ENCODE peak calls at places on chromosomes 16 and 17, in nine cellular contexts. D is retinal pigment epithelial cell, W is fibroblast of pulmonary artery, N is AG04450, R is A549, V is heart right ventricle, O is upper lobe of right lung, Y is epithelial cell of esophagus, E is lung. I is an unnamed sample.

GRCh38 chr17:4175921-4176802 is 33.2 kb downstream of the CYB5D2 start:
- DNase-seq in N (no peak), V (no peak), O (no peak), D (no peak), R (no peak), E (no peak), Y (no peak), W (no peak), I (no peak)

GRCh38 chr16:67719778-67720144 is 645 bp upstream of the GFOD2 start:
- DNase-seq in Y (peak), W (peak), O (peak), D (peak), E (no peak), V (peak), N (peak), R (peak), I (peak)

GRCh38 chr17:74566132-74566753 is 1.1 kb downstream of the CD300H start:
- DNase-seq in Y (no peak), E (no peak), V (no peak), O (no peak), R (peak), D (no peak), W (peak), N (no peak), I (no peak)

GRCh38 chr17:75633484-75634375 is 496 bp downstream of the SMIM5 start:
- DNase-seq in R (peak), N (peak), Y (peak), V (peak), O (peak), D (peak), W (peak), E (peak), I (peak)

GRCh38 chr16:24178496-24178895 is 77.6 kb upstream of the CACNG3 start:
- DNase-seq in D (no peak), O (no peak), R (no peak), W (no peak), Y (peak), E (no peak), V (no peak), N (no peak), I (no peak)

GRCh38 chr17:73325527-73325842 is 13.7 kb upstream of the CDC42EP4 start:
- DNase-seq in E (no peak), N (no peak), R (no peak), Y (peak), W (peak), O (no peak), D (no peak), V (no peak), I (no peak)

GRCh38 chr16:69048328-69049120 is 56.9 kb upstream of the HAS3 start:
- DNase-seq in D (peak), E (no peak), Y (no peak), W (no peak), R (no peak), O (no peak), V (no peak), N (no peak), I (no peak)

GRCh38 chr16:84603115-84603816 is 14.6 kb downstream of the COTL1 start:
- DNase-seq in N (peak), D (peak), E (peak), Y (peak), V (peak), R (peak), O (peak), W (peak), I (peak)

GRCh38 chr17:18245038-18245776 is 13.3 kb downstream of the FLII start:
- DNase-seq in N (no peak), W (no peak), Y (no peak), R (no peak), O (no peak), E (no peak), V (no peak), D (no peak), I (no peak)

GRCh38 chr17:42289863-42290165 is 1.5 kb downstream of the STAT5A start:
- DNase-seq in Y (no peak), E (no peak), W (no peak), R (no peak), D (no peak), O (peak), N (no peak), V (no peak), I (no peak)

GRCh38 chr17:229130-229944 is 47.9 kb upstream of the DOC2B start:
- DNase-seq in W (peak), R (no peak), E (no peak), O (peak), Y (no peak), V (no peak), D (no peak), N (no peak), I (no peak)

GRCh38 chr16:11497329-11497805 is 89.4 kb downstream of the LITAF start:
- DNase-seq in Y (peak), D (peak), N (no peak), W (peak), O (peak), E (peak), R (peak), V (peak), I (no peak)

GRCh38 chr17:57707892-57708291 is 37.2 kb downstream of the CCDC182 start:
- DNase-seq in D (no peak), E (peak), V (peak), W (peak), N (no peak), R (no peak), Y (no peak), O (no peak), I (no peak)

GRCh38 chr17:44908761-44909326 is 6.5 kb downstream of the GFAP start:
- DNase-seq in E (no peak), V (no peak), R (no peak), Y (no peak), W (no peak), D (no peak), O (no peak), N (no peak), I (no peak)

GRCh38 chr17:44909681-44910144 is 5.6 kb downstream of the GFAP start:
- DNase-seq in O (no peak), Y (peak), D (no peak), E (no peak), R (no peak), N (peak), V (no peak), W (peak), I (peak)

GRCh38 chr17:44911133-44912001 is 3.9 kb downstream of the GFAP start:
- DNase-seq in V (peak), E (peak), N (no peak), W (peak), O (peak), R (peak), D (no peak), Y (peak), I (no peak)

GRCh38 chr17:44912763-44913544 is 2.3 kb downstream of the GFAP start:
- DNase-seq in N (no peak), Y (no peak), V (no peak), O (peak), E (no peak), R (no peak), D (no peak), W (no peak), I (no peak)

GRCh38 chr17:44910231-44911106 is 4.8 kb downstream of the GFAP start:
- DNase-seq in O (no peak), V (no peak), R (no peak), E (no peak), W (no peak), N (no peak), Y (no peak), D (no peak), I (no peak)
- H3K4me3 ChIP-seq in O (no peak), V (peak), R (no peak), E (no peak), W (no peak), N (no peak), Y (no peak), D (no peak), I (no peak)

GRCh38 chr17:51951737-51952136 is 206.8 kb downstream of the CA10 start:
- DNase-seq in W (no peak), D (no peak), R (no peak), N (no peak), E (no peak), V (no peak), Y (peak), O (no peak), I (no peak)

GRCh38 chr17:51957746-51958145 is 200.8 kb downstream of the CA10 start:
- DNase-seq in D (no peak), V (no peak), Y (no peak), O (no peak), N (no peak), E (no peak), W (no peak), R (no peak), I (no peak)

GRCh38 chr17:51955245-51955644 is 203.3 kb downstream of the CA10 start:
- DNase-seq in V (no peak), D (no peak), N (no peak), W (no peak), E (no peak), O (no peak), R (no peak), Y (no peak), I (no peak)
- TF ChIP-seq CTCF in V (no peak), D (no peak), N (no peak), W (no peak), E (no peak), O (no peak), R (no peak), Y (no peak), I (no peak)

GRCh38 chr17:63837480-63837879 is 5.0 kb downstream of the SMARCD2 start:
- DNase-seq in Y (no peak), V (no peak), N (no peak), W (no peak), D (no peak), O (no peak), R (no peak), E (no peak), I (no peak)
- H3K4me3 ChIP-seq in Y (no peak), V (no peak), N (no peak), W (no peak), D (no peak), O (no peak), R (no peak), E (no peak), I (no peak)

DNA sequence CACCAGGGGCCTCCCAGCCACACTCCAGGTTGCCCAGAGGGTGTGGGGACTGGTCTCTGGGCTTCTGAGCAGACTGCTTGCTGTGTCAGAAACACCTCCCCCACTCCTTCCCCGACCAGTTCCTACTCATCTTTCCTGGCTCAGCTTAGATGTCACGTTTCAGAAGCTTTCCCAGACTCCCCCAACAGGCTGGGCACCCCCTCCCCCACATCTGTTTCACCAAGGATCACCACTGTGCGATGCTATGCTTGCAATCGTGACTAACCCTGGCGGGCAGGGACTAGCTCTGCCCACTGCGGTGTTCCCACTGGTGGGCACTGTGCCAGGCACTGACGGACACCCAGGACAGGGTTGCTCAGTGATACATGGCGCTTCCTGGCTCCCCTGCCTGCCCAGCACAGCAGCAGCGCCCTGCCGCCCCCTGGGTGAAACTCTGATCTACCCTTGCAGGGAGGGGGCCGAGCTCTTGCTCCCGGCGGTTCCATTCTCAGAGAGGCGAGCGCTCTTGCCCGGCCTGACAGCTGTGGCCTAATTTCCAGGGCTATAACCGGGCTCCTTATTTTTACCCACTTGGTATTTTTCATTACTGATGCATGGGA is 29.4 kb upstream of the MTSS2 start:
- DNase-seq in O (peak), R (peak), N (peak), W (peak), E (peak), Y (peak), D (peak), V (peak), I (peak)
- TF ChIP-seq CTCF in O (no peak), R (no peak), N (peak), W (peak), E (no peak), Y (peak), D (peak), V (no peak), I (no peak)

GRCh38 chr16:2858245-2859025 is 465 bp upstream of the PRSS22 start:
- DNase-seq in O (peak), E (peak), V (no peak), N (no peak), R (no peak), D (no peak), W (no peak), Y (peak), I (no peak)
- H3K4me3 ChIP-seq in O (peak), E (peak), V (no peak), N (no peak), R (peak), D (no peak), W (no peak), Y (peak), I (no peak)

GRCh38 chr16:59046335-59046734 is 312.2 kb upstream of the GOT2 start:
- DNase-seq in Y (no peak), N (no peak), R (no peak), V (no peak), O (no peak), W (no peak), E (no peak), D (no peak), I (peak)

GRCh38 chr16:59045496-59045895 is 311.4 kb upstream of the GOT2 start:
- DNase-seq in N (no peak), W (no peak), V (no peak), Y (no peak), R (no peak), E (no peak), O (no peak), D (no peak), I (no peak)

GRCh38 chr16:59048876-59049275 is 314.8 kb upstream of the GOT2 start:
- DNase-seq in N (no peak), V (no peak), Y (no peak), W (no peak), O (no peak), R (no peak), D (no peak), E (no peak), I (no peak)

GRCh38 chr16:59044616-59045015 is 310.5 kb upstream of the GOT2 start:
- DNase-seq in D (no peak), R (no peak), N (no peak), V (no peak), O (no peak), E (no peak), Y (no peak), W (no peak), I (no peak)

GRCh38 chr16:59047114-59047513 is 313.0 kb upstream of the GOT2 start:
- DNase-seq in R (no peak), W (no peak), D (no peak), O (no peak), N (no peak), E (no peak), Y (no peak), V (no peak), I (no peak)
- TF ChIP-seq CTCF in R (no peak), W (no peak), D (no peak), O (no peak), N (no peak), E (no peak), Y (no peak), V (no peak), I (no peak)

GRCh38 chr17:17043668-17044226 is 1.5 kb downstream of the MPRIP start:
- DNase-seq in R (no peak), E (no peak), W (no peak), D (no peak), Y (no peak), O (peak), N (no peak), V (no peak), I (no peak)

GRCh38 chr17:17042381-17042736 is at the start of gene MPRIP:
- DNase-seq in N (no peak), E (no peak), O (no peak), Y (no peak), D (no peak), R (no peak), W (no peak), V (no peak), I (no peak)

GRCh38 chr17:17048106-17048505 is 5.8 kb downstream of the MPRIP start:
- DNase-seq in N (no peak), O (peak), E (no peak), Y (no peak), D (no peak), V (no peak), W (no peak), R (no peak), I (no peak)

GRCh38 chr17:17042851-17043667 is 802 bp downstream of the MPRIP start:
- DNase-seq in E (no peak), N (no peak), W (peak), R (no peak), O (peak), V (peak), Y (peak), D (no peak), I (no peak)

GRCh38 chr17:17044846-17045561 is 2.7 kb downstream of the MPRIP start:
- DNase-seq in W (peak), R (no peak), V (peak), D (no peak), E (no peak), N (peak), Y (peak), O (peak), I (no peak)
- H3K4me3 ChIP-seq in W (peak), R (peak), V (peak), D (peak), E (no peak), N (peak), Y (peak), O (peak), I (peak)